ENCODE peak calls at places on chromosomes 7 and 10, in four cellular contexts. C is A549; E is CD8-positive, alpha-beta memory T cell; V is hepatocyte. J is an unnamed sample. For H3K4me1, the result is how much of the 10 kb centered on the place peaks cover.

GRCh38 chr10:130121486-130122079 is 11.0 kb upstream of the C10orf143 start:
- DNase-seq in C (no peak), V (no peak), E (no peak), J (no peak)

GRCh38 chr10:122326806-122327205 is 47.7 kb upstream of the PLEKHA1 start:
- DNase-seq in V (no peak), E (no peak), C (no peak), J (no peak)

GRCh38 chr7:139647812-139648616 is 124.5 kb downstream of the CLEC2L start:
- DNase-seq in V (no peak), C (no peak), E (no peak), J (no peak)

GRCh38 chr10:128277267-128277666 is 151.0 kb upstream of the MKI67 start:
- DNase-seq in V (no peak), E (no peak), C (no peak), J (no peak)

GRCh38 chr10:60192986-60193385 is 196.7 kb downstream of the ANK3 start:
- DNase-seq in C (no peak), E (no peak), V (no peak), J (no peak)

GRCh38 chr7:102044984-102045673 is 227.7 kb downstream of the CUX1 start:
- DNase-seq in V (peak), E (no peak), C (no peak), J (no peak)

GRCh38 chr10:52652431-52653220 is 120.0 kb downstream of the MBL2 start:
- DNase-seq in V (no peak), C (no peak), E (no peak), J (no peak)

GRCh38 chr7:84112771-84113170 is 81.8 kb downstream of the SEMA3A start:
- DNase-seq in C (no peak), V (no peak), E (no peak), J (no peak)

GRCh38 chr7:56007167-56007652 is 42.8 kb downstream of the NIPSNAP2 start:
- DNase-seq in C (peak), E (no peak), V (peak), J (no peak)

GRCh38 chr10:22714524-22715289 is at the start of gene PIP4K2A:
- DNase-seq in C (peak), V (peak), E (peak), J (peak)

GRCh38 chr7:98520356-98520932 is 96.6 kb upstream of the NPTX2 start:
- DNase-seq in V (no peak), C (no peak), E (no peak), J (no peak)

GRCh38 chr7:93715234-93715633 is 140.7 kb upstream of the CALCR start:
- DNase-seq in E (no peak), C (peak), V (peak), J (peak)

GRCh38 chr10:110822708-110823291 is 48.9 kb upstream of the PDCD4 start:
- DNase-seq in C (no peak), E (no peak), V (peak), J (no peak)

GRCh38 chr10:77004917-77005564 is 632.6 kb downstream of the KCNMA1 start:
- DNase-seq in V (peak), C (peak), E (no peak), J (peak)

GRCh38 chr7:133582766-133583523 is 330.1 kb downstream of the EXOC4 start:
- DNase-seq in E (no peak), V (no peak), C (no peak), J (no peak)

GRCh38 chr7:149882264-149883048 is 8.7 kb downstream of the ATP6V0E2 start:
- DNase-seq in C (no peak), E (no peak), V (peak), J (no peak)

GRCh38 chr10:13969118-13969791 is 361.5 kb downstream of the FRMD4A start:
- DNase-seq in V (no peak), E (no peak), C (no peak), J (no peak)

GRCh38 chr10:80554050-80554449 is 16.3 kb downstream of the SH2D4B start:
- DNase-seq in C (no peak), V (no peak), E (no peak), J (no peak)

GRCh38 chr7:151468214-151469023 is 28.5 kb upstream of the CRYGN start:
- DNase-seq in E (no peak), V (no peak), C (no peak), J (no peak)

GRCh38 chr7:137882261-137882668 is 35.5 kb upstream of the DGKI start:
- DNase-seq in C (peak), E (no peak), V (no peak), J (no peak)
- H3K4me1 ChIP-seq in C (under half), E (under half), V (under half), J (under half)

GRCh38 chr10:119413738-119414611 is 128.5 kb downstream of the RGS10 start:
- DNase-seq in V (peak), C (no peak), E (no peak), J (no peak)

GRCh38 chr10:119415536-119416527 is 126.7 kb downstream of the RGS10 start:
- DNase-seq in C (no peak), V (no peak), E (no peak), J (no peak)

GRCh38 chr10:119412831-119413737 is 129.4 kb downstream of the RGS10 start:
- DNase-seq in E (no peak), C (no peak), V (peak), J (no peak)

GRCh38 chr10:119416855-119417254 is 125.7 kb downstream of the RGS10 start:
- DNase-seq in C (peak), E (peak), V (peak), J (peak)

GRCh38 chr10:119415121-119415520 is 127.4 kb downstream of the RGS10 start:
- DNase-seq in E (no peak), C (no peak), V (no peak), J (no peak)
- H3K4me1 ChIP-seq in E (under half), C (under half), V (under half), J (under half)

GRCh38 chr10:113052076-113052830 is 102.2 kb downstream of the TCF7L2 start:
- DNase-seq in E (no peak), V (no peak), C (no peak), J (peak)
- H3K4me1 ChIP-seq in E (under half), V (under half), C (half or more), J (under half)

GRCh38 chr7:80634505-80634904 is 3.9 kb upstream of the CD36 start:
- DNase-seq in E (no peak), V (no peak), C (peak), J (no peak)

GRCh38 chr7:80632819-80633218 is 5.6 kb upstream of the CD36 start:
- DNase-seq in E (no peak), C (no peak), V (no peak), J (no peak)

GRCh38 chr7:80629023-80629422 is 9.4 kb upstream of the CD36 start:
- DNase-seq in C (no peak), V (no peak), E (no peak), J (no peak)

GRCh38 chr7:80632074-80632473 is 6.4 kb upstream of the CD36 start:
- DNase-seq in V (no peak), E (no peak), C (no peak), J (no peak)

GRCh38 chr7:80630611-80631010 is 7.8 kb upstream of the CD36 start:
- DNase-seq in E (no peak), C (no peak), V (peak), J (no peak)
- H3K4me1 ChIP-seq in E (under half), C (under half), V (under half), J (under half)

GRCh38 chr10:102449321-102450123 is 1.8 kb downstream of the C10orf95 start:
- DNase-seq in V (peak), C (peak), E (peak), J (peak)
- H3K4me1 ChIP-seq in V (under half), C (under half), E (under half), J (under half)

GRCh38 chr7:2036786-2037185 is 196.0 kb downstream of the MAD1L1 start:
- DNase-seq in C (no peak), E (no peak), V (no peak), J (no peak)
- H3K4me1 ChIP-seq in C (under half), E (under half), V (under half), J (under half)

GRCh38 chr10:33189373-33189772 is 145.1 kb downstream of the NRP1 start:
- DNase-seq in V (no peak), E (no peak), C (no peak), J (no peak)
- H3K4me1 ChIP-seq in V (under half), E (under half), C (under half), J (under half)

DNA sequence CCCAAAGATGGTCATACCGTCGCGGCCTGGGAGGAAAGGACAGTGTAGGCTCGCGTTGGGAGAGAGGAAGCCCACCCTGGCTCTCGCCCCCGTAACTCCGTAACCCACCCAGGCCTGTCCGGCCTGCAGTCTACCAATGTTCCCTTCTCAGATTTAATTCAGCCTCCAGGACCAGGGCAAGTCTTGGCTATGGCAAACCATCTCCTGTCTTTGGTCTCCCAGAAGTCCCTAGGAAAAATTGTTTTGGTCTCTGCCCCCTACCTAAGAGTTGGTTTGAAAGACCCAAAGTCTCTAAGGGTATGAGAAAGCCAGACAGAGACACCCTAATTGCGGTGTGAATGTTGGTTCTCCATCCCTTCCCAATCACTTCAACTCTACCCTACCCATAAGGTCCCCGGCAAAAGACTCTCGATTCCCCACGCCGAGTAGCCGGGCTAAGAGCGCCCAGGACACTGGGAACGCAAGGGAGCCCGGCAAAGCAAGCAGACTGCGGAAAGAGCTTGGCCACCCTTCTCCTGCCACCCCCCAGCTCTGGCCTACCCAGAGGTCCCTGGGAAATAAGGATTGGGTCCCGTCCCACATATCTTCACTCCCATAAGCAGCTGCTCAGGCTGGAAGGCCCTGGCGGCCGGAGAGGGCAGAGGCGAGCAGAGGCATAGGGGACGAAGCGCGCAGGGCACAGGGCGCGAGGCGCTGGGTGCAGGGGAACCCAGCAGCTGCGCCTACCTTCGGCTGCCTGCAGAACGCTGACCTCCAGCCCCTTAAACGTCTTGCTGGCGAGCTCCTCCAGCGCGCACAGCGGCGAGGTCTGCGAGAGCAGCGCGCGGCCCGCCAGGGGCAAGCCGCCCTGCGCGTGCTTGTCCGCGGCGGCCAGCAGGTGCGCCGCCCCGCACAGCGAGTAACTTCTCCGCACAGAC is 1.2 kb downstream of the LBX1 start:
- DNase-seq in E (no peak), V (no peak), C (peak), J (no peak)
- H3K4me1 ChIP-seq in E (half or more), V (under half), C (under half), J (under half)

GRCh38 chr10:34216348-34216908 is 598.7 kb downstream of the PARD3 start:
- DNase-seq in E (no peak), V (no peak), C (no peak), J (no peak)
- H3K4me1 ChIP-seq in E (under half), V (under half), C (under half), J (under half)

DNA sequence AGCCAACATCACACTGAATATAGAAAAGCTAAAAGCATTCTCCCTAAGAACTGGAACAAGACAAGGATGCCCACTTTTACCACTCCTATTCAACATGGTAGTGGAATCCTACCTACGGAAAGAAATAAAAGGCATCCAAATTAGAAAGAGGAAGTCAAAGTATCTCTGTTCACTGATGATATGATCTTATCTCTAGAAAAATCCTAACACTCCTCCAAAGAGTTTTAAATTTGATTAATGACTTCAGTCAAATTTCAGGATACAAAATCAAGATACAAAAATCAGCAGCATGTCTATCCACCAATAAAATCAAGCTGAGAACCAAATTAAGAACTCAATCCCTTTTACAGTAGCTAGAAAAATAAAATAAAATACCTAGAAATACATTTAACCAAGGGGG is 35.3 kb upstream of the TNKS2 start:
- DNase-seq in C (no peak), V (no peak), E (no peak), J (no peak)
- H3K4me1 ChIP-seq in C (under half), V (under half), E (under half), J (under half)

J was measured in small intestine.